ENCODE peak calls at places on chromosomes 6 and 20, in ten cellular contexts. Z is spleen, B is SK-N-SH, T is stomach, D is HCT116, K is esophagus muscularis mucosa, Q is GM23338, R is HepG2, H is GM12878, M is prostate gland. Y is an unnamed sample.

GRCh38 chr6:137104926-137105325 is 60.2 kb upstream of the IL20RA start:
- DNase-seq in Z (no peak), B (no peak), T (no peak), D (no peak), K (no peak), Q (no peak), R (no peak), H (no peak), M (no peak), Y (no peak)

GRCh38 chr6:118625833-118626232 is 25.6 kb downstream of the CEP85L start:
- DNase-seq in Z (no peak), B (no peak), T (no peak), D (no peak), K (no peak), Q (no peak), R (no peak), H (no peak), M (no peak), Y (no peak)

GRCh38 chr20:25372584-25373336 is 17.9 kb downstream of the ABHD12 start:
- DNase-seq in Z (no peak), B (no peak), T (no peak), D (no peak), K (no peak), Q (no peak), R (no peak), H (no peak), M (no peak), Y (no peak)

GRCh38 chr6:131615275-131615674 is 12.8 kb downstream of the MED23 start:
- DNase-seq in Z (no peak), B (no peak), T (no peak), D (no peak), K (no peak), Q (no peak), R (no peak), H (no peak), M (no peak), Y (no peak)

GRCh38 chr6:168756009-168756634 is 315.1 kb downstream of the SMOC2 start:
- DNase-seq in Z (no peak), B (no peak), T (no peak), D (no peak), K (no peak), Q (peak; percentile 26), R (no peak), H (no peak), M (no peak), Y (no peak)

GRCh38 chr6:99416226-99416625 is 8.9 kb downstream of the PNISR start:
- DNase-seq in Z (no peak), B (no peak), T (no peak), D (no peak), K (no peak), Q (no peak), R (no peak), H (no peak), M (no peak), Y (no peak)

GRCh38 chr6:37517411-37517812 is 17.7 kb upstream of the CCDC167 start:
- DNase-seq in Z (peak; percentile 80), B (no peak), T (no peak), D (no peak), K (no peak), Q (no peak), R (no peak), H (no peak), M (no peak), Y (no peak)

GRCh38 chr6:40610229-40610628 is 23.1 kb upstream of the LRFN2 start:
- DNase-seq in Z (no peak), B (no peak), T (no peak), D (no peak), K (no peak), Q (no peak), R (no peak), H (no peak), M (no peak), Y (no peak)

GRCh38 chr20:64116016-64116415 is 8.7 kb upstream of the NPBWR2 start:
- DNase-seq in Z (peak; percentile 52), B (no peak), T (peak; percentile 15), D (no peak), K (no peak), Q (peak; percentile 0), R (no peak), H (no peak), M (no peak), Y (no peak)

GRCh38 chr20:35568645-35569044 is 26.8 kb downstream of the ERGIC3 start:
- DNase-seq in Z (peak; percentile 9), B (peak; percentile 41), T (no peak), D (peak; percentile 16), K (no peak), Q (peak; percentile 84), R (peak; percentile 78), H (no peak), M (no peak), Y (no peak)

GRCh38 chr20:33408313-33408712 is 7.0 kb upstream of the CDK5RAP1 start:
- DNase-seq in Z (no peak), B (no peak), T (no peak), D (no peak), K (no peak), Q (no peak), R (no peak), H (no peak), M (no peak), Y (no peak)
- H3K36me3 ChIP-seq in Z (peaks cover 10% of the 10 kb centered on the region), B (peaks cover 4% of the 10 kb centered on the region), T (peaks cover 17% of the 10 kb centered on the region), D (no peaks in the 10 kb centered on the region), K (peaks cover 79% of the 10 kb centered on the region), Q (no peaks in the 10 kb centered on the region), R (peaks cover 41% of the 10 kb centered on the region), H (no peaks in the 10 kb centered on the region), M (no peaks in the 10 kb centered on the region), Y (peaks cover 18% of the 10 kb centered on the region)

GRCh38 chr6:28864321-28864923 is 59.4 kb downstream of the TRIM27 start:
- DNase-seq in Z (no peak), B (no peak), T (no peak), D (no peak), K (no peak), Q (no peak), R (no peak), H (no peak), M (peak; percentile 78), Y (no peak)
- TF ChIP-seq POLR2AphosphoS5 in Z (no peak), B (no peak), T (no peak), D (no peak), K (no peak), Q (no peak), R (no peak), H (no peak), M (no peak), Y (no peak)

DNA sequence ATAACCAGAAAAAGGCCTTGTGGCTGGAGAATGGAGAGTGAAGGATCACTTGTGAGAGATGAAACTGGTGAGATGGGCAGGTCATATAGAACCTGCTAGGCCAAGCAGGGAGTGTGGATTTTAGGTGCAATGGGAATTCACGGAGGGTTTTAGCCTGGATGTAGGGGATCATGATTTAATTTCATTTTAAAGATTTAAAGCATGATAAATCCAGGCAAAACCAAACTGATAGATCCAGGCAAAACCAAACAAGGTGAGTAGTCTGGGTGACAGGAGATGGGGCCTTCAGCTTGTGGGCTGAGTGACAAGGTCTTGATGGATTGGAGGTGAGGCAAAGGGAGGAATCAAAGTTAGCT is 1.5 kb upstream of the PLCG1 start:
- DNase-seq in Z (no peak), B (no peak), T (no peak), D (no peak), K (no peak), Q (no peak), R (no peak), H (no peak), M (no peak), Y (no peak)
- H3K4me1 ChIP-seq in Z (peaks cover 45% of the 10 kb centered on the region), B (peaks cover 30% of the 10 kb centered on the region), T (peaks cover 41% of the 10 kb centered on the region), D (peaks cover 20% of the 10 kb centered on the region), K (peaks cover 50% of the 10 kb centered on the region), Q (peaks cover 36% of the 10 kb centered on the region), R (peaks cover 73% of the 10 kb centered on the region), H (peaks cover 51% of the 10 kb centered on the region), M (no peaks in the 10 kb centered on the region), Y (peaks cover 57% of the 10 kb centered on the region)

GRCh38 chr20:62799873-62800272 is 3.6 kb downstream of the MRGBP start:
- DNase-seq in Z (no peak), B (no peak), T (no peak), D (no peak), K (no peak), Q (no peak), R (no peak), H (no peak), M (no peak), Y (no peak)

GRCh38 chr20:62799459-62799858 is 3.2 kb downstream of the MRGBP start:
- DNase-seq in Z (no peak), B (no peak), T (no peak), D (no peak), K (no peak), Q (no peak), R (no peak), H (no peak), M (no peak), Y (no peak)

GRCh38 chr20:62802026-62802712 is 2.5 kb upstream of the OGFR start:
- DNase-seq in Z (no peak), B (no peak), T (no peak), D (no peak), K (no peak), Q (no peak), R (no peak), H (no peak), M (no peak), Y (no peak)

GRCh38 chr20:62800314-62801259 is 4.0 kb upstream of the OGFR start:
- DNase-seq in Z (no peak), B (no peak), T (no peak), D (no peak), K (no peak), Q (no peak), R (no peak), H (no peak), M (no peak), Y (no peak)

DNA sequence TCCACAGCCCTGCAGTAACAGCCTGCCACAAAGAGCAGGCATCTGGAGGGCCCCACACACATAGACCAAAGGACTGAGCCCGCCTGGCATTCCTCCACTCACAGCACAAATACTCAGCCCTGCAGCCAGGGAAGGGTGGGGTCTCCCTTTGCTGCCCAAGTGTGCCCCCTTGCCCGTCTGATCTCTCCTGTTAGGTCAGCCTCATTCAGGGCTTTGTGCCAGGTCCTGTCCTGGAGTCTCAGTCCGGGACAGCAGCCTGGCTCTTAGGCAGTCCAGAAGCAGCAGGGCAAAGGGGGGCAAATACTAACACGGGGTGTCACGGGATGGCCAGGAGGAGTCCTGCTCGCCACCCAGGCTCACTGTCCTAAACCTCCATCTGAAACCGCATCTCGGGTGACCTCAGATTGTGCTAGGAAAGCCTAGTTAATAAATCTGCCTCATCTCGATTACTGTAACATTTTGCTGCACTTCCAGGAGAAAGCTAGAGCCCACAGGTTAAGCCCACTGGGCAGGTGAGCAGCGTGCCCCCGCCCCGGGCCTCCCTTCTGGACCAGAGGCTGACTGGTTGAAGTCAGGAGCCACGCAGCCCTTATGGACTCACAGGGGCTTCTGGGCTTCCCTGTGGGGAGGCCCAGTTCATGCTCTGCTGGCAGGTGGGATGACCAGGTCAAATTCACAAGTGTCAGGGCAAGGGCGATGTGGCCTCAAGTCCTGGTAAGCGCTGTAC is 3.2 kb upstream of the OGFR start:
- DNase-seq in Z (no peak), B (no peak), T (no peak), D (no peak), K (no peak), Q (no peak), R (no peak), H (no peak), M (no peak), Y (no peak)
- H3K36me3 ChIP-seq in Z (peaks cover 36% of the 10 kb centered on the region), B (peaks cover 35% of the 10 kb centered on the region), T (peaks cover 27% of the 10 kb centered on the region), D (peaks cover 37% of the 10 kb centered on the region), K (peaks cover 32% of the 10 kb centered on the region), Q (peaks cover 7% of the 10 kb centered on the region), R (peaks cover 36% of the 10 kb centered on the region), H (peaks cover 11% of the 10 kb centered on the region), M (peaks cover 4% of the 10 kb centered on the region), Y (peaks cover 20% of the 10 kb centered on the region)

GRCh38 chr20:62020935-62021701 is 44.6 kb downstream of the TAF4 start:
- DNase-seq in Z (no peak), B (peak; percentile 85), T (no peak), D (no peak), K (no peak), Q (no peak), R (no peak), H (no peak), M (no peak), Y (no peak)
- TF ChIP-seq POLR2AphosphoS5 in Z (peak; percentile 60), B (no peak), T (no peak), D (no peak), K (no peak), Q (no peak), R (no peak), H (no peak), M (no peak), Y (no peak)

Y was measured in vagina.